ENCODE peak calls at places on chromosomes 4 and X, in eight cellular contexts. One of them, this sample, is unnamed.

GRCh38 chr4:76969493-76969892 is 19.9 kb downstream of the SEPTIN11 start:
- DNase-seq in NCI-H2081: no peak
- DNase-seq in endothelial cell of umbilical vein: no peak
- DNase-seq in sigmoid colon: no peak
- DNase-seq in lower lobe of right lung: no peak
- DNase-seq in activated naive CD4-positive, alpha-beta T cell treated with anti-CD3 and anti-CD28 coated beads, Interleukin-2, amount 50 U/mL, for 72 hours: no peak
- DNase-seq in CD4-positive, CD25-positive, alpha-beta regulatory T cell: no peak
- DNase-seq in stimulated activated CD4-positive, alpha-beta T cell treated with anti-CD3 and anti-CD28 coated beads, Interleukin-2, amount 100 ng/mL, for 48 hours: no peak
- DNase-seq in this sample: no peak

GRCh38 chrX:56813318-56813837 is 84.3 kb downstream of the NBDY start:
- DNase-seq in lower lobe of right lung: no peak
- DNase-seq in NCI-H2081: no peak
- DNase-seq in CD4-positive, CD25-positive, alpha-beta regulatory T cell: peak
- DNase-seq in endothelial cell of umbilical vein: peak
- DNase-seq in activated naive CD4-positive, alpha-beta T cell treated with anti-CD3 and anti-CD28 coated beads, Interleukin-2, amount 50 U/mL, for 72 hours: peak
- DNase-seq in sigmoid colon: no peak
- DNase-seq in stimulated activated CD4-positive, alpha-beta T cell treated with anti-CD3 and anti-CD28 coated beads, Interleukin-2, amount 100 ng/mL, for 48 hours: no peak
- DNase-seq in this sample: no peak

GRCh38 chrX:37685452-37686347 is at the start of gene XK:
- DNase-seq in lower lobe of right lung: peak
- DNase-seq in stimulated activated CD4-positive, alpha-beta T cell treated with anti-CD3 and anti-CD28 coated beads, Interleukin-2, amount 100 ng/mL, for 48 hours: peak
- DNase-seq in activated naive CD4-positive, alpha-beta T cell treated with anti-CD3 and anti-CD28 coated beads, Interleukin-2, amount 50 U/mL, for 72 hours: peak
- DNase-seq in NCI-H2081: peak
- DNase-seq in endothelial cell of umbilical vein: peak
- DNase-seq in CD4-positive, CD25-positive, alpha-beta regulatory T cell: peak
- DNase-seq in sigmoid colon: peak
- DNase-seq in this sample: peak

GRCh38 chr4:147820975-147821374 is 89.1 kb downstream of the ARHGAP10 start:
- DNase-seq in endothelial cell of umbilical vein: no peak
- DNase-seq in lower lobe of right lung: no peak
- DNase-seq in NCI-H2081: no peak
- DNase-seq in activated naive CD4-positive, alpha-beta T cell treated with anti-CD3 and anti-CD28 coated beads, Interleukin-2, amount 50 U/mL, for 72 hours: no peak
- DNase-seq in CD4-positive, CD25-positive, alpha-beta regulatory T cell: no peak
- DNase-seq in stimulated activated CD4-positive, alpha-beta T cell treated with anti-CD3 and anti-CD28 coated beads, Interleukin-2, amount 100 ng/mL, for 48 hours: no peak
- DNase-seq in sigmoid colon: no peak
- DNase-seq in this sample: no peak

GRCh38 chrX:66889418-66889817 is 250.5 kb upstream of the EDA2R start:
- DNase-seq in sigmoid colon: no peak
- DNase-seq in activated naive CD4-positive, alpha-beta T cell treated with anti-CD3 and anti-CD28 coated beads, Interleukin-2, amount 50 U/mL, for 72 hours: no peak
- DNase-seq in stimulated activated CD4-positive, alpha-beta T cell treated with anti-CD3 and anti-CD28 coated beads, Interleukin-2, amount 100 ng/mL, for 48 hours: no peak
- DNase-seq in lower lobe of right lung: no peak
- DNase-seq in endothelial cell of umbilical vein: no peak
- DNase-seq in NCI-H2081: no peak
- DNase-seq in CD4-positive, CD25-positive, alpha-beta regulatory T cell: no peak
- DNase-seq in this sample: no peak

GRCh38 chr4:145736241-145736831 is 56.4 kb downstream of the C4orf51 start:
- DNase-seq in CD4-positive, CD25-positive, alpha-beta regulatory T cell: no peak
- DNase-seq in lower lobe of right lung: peak
- DNase-seq in sigmoid colon: peak
- DNase-seq in activated naive CD4-positive, alpha-beta T cell treated with anti-CD3 and anti-CD28 coated beads, Interleukin-2, amount 50 U/mL, for 72 hours: no peak
- DNase-seq in endothelial cell of umbilical vein: peak
- DNase-seq in stimulated activated CD4-positive, alpha-beta T cell treated with anti-CD3 and anti-CD28 coated beads, Interleukin-2, amount 100 ng/mL, for 48 hours: no peak
- DNase-seq in NCI-H2081: no peak
- DNase-seq in this sample: no peak

GRCh38 chr4:141023051-141023450 is 110.2 kb downstream of the RNF150 start:
- DNase-seq in NCI-H2081: no peak
- DNase-seq in sigmoid colon: no peak
- DNase-seq in lower lobe of right lung: no peak
- DNase-seq in CD4-positive, CD25-positive, alpha-beta regulatory T cell: no peak
- DNase-seq in endothelial cell of umbilical vein: no peak
- DNase-seq in stimulated activated CD4-positive, alpha-beta T cell treated with anti-CD3 and anti-CD28 coated beads, Interleukin-2, amount 100 ng/mL, for 48 hours: no peak
- DNase-seq in activated naive CD4-positive, alpha-beta T cell treated with anti-CD3 and anti-CD28 coated beads, Interleukin-2, amount 50 U/mL, for 72 hours: no peak
- DNase-seq in this sample: no peak

GRCh38 chr4:83686166-83686565 is 150.3 kb downstream of the GPAT3 start:
- DNase-seq in endothelial cell of umbilical vein: peak
- DNase-seq in lower lobe of right lung: no peak
- DNase-seq in activated naive CD4-positive, alpha-beta T cell treated with anti-CD3 and anti-CD28 coated beads, Interleukin-2, amount 50 U/mL, for 72 hours: no peak
- DNase-seq in sigmoid colon: no peak
- DNase-seq in CD4-positive, CD25-positive, alpha-beta regulatory T cell: no peak
- DNase-seq in NCI-H2081: no peak
- DNase-seq in stimulated activated CD4-positive, alpha-beta T cell treated with anti-CD3 and anti-CD28 coated beads, Interleukin-2, amount 100 ng/mL, for 48 hours: no peak
- DNase-seq in this sample: no peak

GRCh38 chrX:97039363-97040029 is 155.8 kb downstream of the RPA4 start:
- DNase-seq in sigmoid colon: peak
- DNase-seq in endothelial cell of umbilical vein: peak
- DNase-seq in stimulated activated CD4-positive, alpha-beta T cell treated with anti-CD3 and anti-CD28 coated beads, Interleukin-2, amount 100 ng/mL, for 48 hours: no peak
- DNase-seq in CD4-positive, CD25-positive, alpha-beta regulatory T cell: peak
- DNase-seq in NCI-H2081: no peak
- DNase-seq in lower lobe of right lung: no peak
- DNase-seq in activated naive CD4-positive, alpha-beta T cell treated with anti-CD3 and anti-CD28 coated beads, Interleukin-2, amount 50 U/mL, for 72 hours: no peak
- DNase-seq in this sample: no peak

GRCh38 chr4:155972098-155972497 is 18.4 kb upstream of the CTSO start:
- DNase-seq in CD4-positive, CD25-positive, alpha-beta regulatory T cell: no peak
- DNase-seq in activated naive CD4-positive, alpha-beta T cell treated with anti-CD3 and anti-CD28 coated beads, Interleukin-2, amount 50 U/mL, for 72 hours: no peak
- DNase-seq in sigmoid colon: no peak
- DNase-seq in lower lobe of right lung: no peak
- DNase-seq in stimulated activated CD4-positive, alpha-beta T cell treated with anti-CD3 and anti-CD28 coated beads, Interleukin-2, amount 100 ng/mL, for 48 hours: no peak
- DNase-seq in NCI-H2081: no peak
- DNase-seq in endothelial cell of umbilical vein: no peak
- DNase-seq in this sample: no peak

GRCh38 chr4:150886597-150886996 is 128.5 kb downstream of the LRBA start:
- DNase-seq in activated naive CD4-positive, alpha-beta T cell treated with anti-CD3 and anti-CD28 coated beads, Interleukin-2, amount 50 U/mL, for 72 hours: no peak
- DNase-seq in endothelial cell of umbilical vein: no peak
- DNase-seq in sigmoid colon: no peak
- DNase-seq in NCI-H2081: no peak
- DNase-seq in stimulated activated CD4-positive, alpha-beta T cell treated with anti-CD3 and anti-CD28 coated beads, Interleukin-2, amount 100 ng/mL, for 48 hours: no peak
- DNase-seq in CD4-positive, CD25-positive, alpha-beta regulatory T cell: no peak
- DNase-seq in lower lobe of right lung: no peak
- DNase-seq in this sample: no peak

GRCh38 chr4:18075823-18076433 is 54.4 kb upstream of the LCORL start:
- DNase-seq in endothelial cell of umbilical vein: peak
- DNase-seq in stimulated activated CD4-positive, alpha-beta T cell treated with anti-CD3 and anti-CD28 coated beads, Interleukin-2, amount 100 ng/mL, for 48 hours: peak
- DNase-seq in sigmoid colon: no peak
- DNase-seq in NCI-H2081: peak
- DNase-seq in CD4-positive, CD25-positive, alpha-beta regulatory T cell: peak
- DNase-seq in lower lobe of right lung: no peak
- DNase-seq in activated naive CD4-positive, alpha-beta T cell treated with anti-CD3 and anti-CD28 coated beads, Interleukin-2, amount 50 U/mL, for 72 hours: peak
- DNase-seq in this sample: no peak

GRCh38 chr4:8694651-8695151 is 102.1 kb downstream of the CPZ start:
- DNase-seq in endothelial cell of umbilical vein: no peak
- DNase-seq in NCI-H2081: no peak
- DNase-seq in CD4-positive, CD25-positive, alpha-beta regulatory T cell: no peak
- DNase-seq in activated naive CD4-positive, alpha-beta T cell treated with anti-CD3 and anti-CD28 coated beads, Interleukin-2, amount 50 U/mL, for 72 hours: no peak
- DNase-seq in stimulated activated CD4-positive, alpha-beta T cell treated with anti-CD3 and anti-CD28 coated beads, Interleukin-2, amount 100 ng/mL, for 48 hours: no peak
- DNase-seq in lower lobe of right lung: no peak
- DNase-seq in sigmoid colon: peak
- DNase-seq in this sample: no peak

GRCh38 chr4:1503583-1504471 is 97.6 kb upstream of the NKX1-1 start:
- DNase-seq in stimulated activated CD4-positive, alpha-beta T cell treated with anti-CD3 and anti-CD28 coated beads, Interleukin-2, amount 100 ng/mL, for 48 hours: no peak
- DNase-seq in sigmoid colon: peak
- DNase-seq in endothelial cell of umbilical vein: no peak
- DNase-seq in activated naive CD4-positive, alpha-beta T cell treated with anti-CD3 and anti-CD28 coated beads, Interleukin-2, amount 50 U/mL, for 72 hours: no peak
- DNase-seq in lower lobe of right lung: peak
- DNase-seq in NCI-H2081: no peak
- DNase-seq in CD4-positive, CD25-positive, alpha-beta regulatory T cell: no peak
- DNase-seq in this sample: no peak

GRCh38 chr4:106366026-106366425 is 2.6 kb downstream of the GIMD1 start:
- DNase-seq in CD4-positive, CD25-positive, alpha-beta regulatory T cell: no peak
- DNase-seq in stimulated activated CD4-positive, alpha-beta T cell treated with anti-CD3 and anti-CD28 coated beads, Interleukin-2, amount 100 ng/mL, for 48 hours: no peak
- DNase-seq in activated naive CD4-positive, alpha-beta T cell treated with anti-CD3 and anti-CD28 coated beads, Interleukin-2, amount 50 U/mL, for 72 hours: no peak
- DNase-seq in lower lobe of right lung: no peak
- DNase-seq in endothelial cell of umbilical vein: no peak
- DNase-seq in NCI-H2081: no peak
- DNase-seq in sigmoid colon: no peak
- DNase-seq in this sample: no peak

GRCh38 chr4:22637306-22637705 is 55.4 kb upstream of the GBA3 start:
- DNase-seq in sigmoid colon: no peak
- DNase-seq in CD4-positive, CD25-positive, alpha-beta regulatory T cell: no peak
- DNase-seq in NCI-H2081: no peak
- DNase-seq in stimulated activated CD4-positive, alpha-beta T cell treated with anti-CD3 and anti-CD28 coated beads, Interleukin-2, amount 100 ng/mL, for 48 hours: no peak
- DNase-seq in activated naive CD4-positive, alpha-beta T cell treated with anti-CD3 and anti-CD28 coated beads, Interleukin-2, amount 50 U/mL, for 72 hours: no peak
- DNase-seq in endothelial cell of umbilical vein: no peak
- DNase-seq in lower lobe of right lung: no peak
- DNase-seq in this sample: no peak

GRCh38 chrX:138748480-138748879 is 37.0 kb upstream of the FGF13 start:
- DNase-seq in sigmoid colon: no peak
- DNase-seq in stimulated activated CD4-positive, alpha-beta T cell treated with anti-CD3 and anti-CD28 coated beads, Interleukin-2, amount 100 ng/mL, for 48 hours: no peak
- DNase-seq in endothelial cell of umbilical vein: no peak
- DNase-seq in lower lobe of right lung: no peak
- DNase-seq in activated naive CD4-positive, alpha-beta T cell treated with anti-CD3 and anti-CD28 coated beads, Interleukin-2, amount 50 U/mL, for 72 hours: no peak
- DNase-seq in NCI-H2081: no peak
- DNase-seq in CD4-positive, CD25-positive, alpha-beta regulatory T cell: peak
- DNase-seq in this sample: no peak

GRCh38 chrX:103253608-103254007 is 1.3 kb downstream of the TCEAL8 start:
- DNase-seq in activated naive CD4-positive, alpha-beta T cell treated with anti-CD3 and anti-CD28 coated beads, Interleukin-2, amount 50 U/mL, for 72 hours: no peak
- DNase-seq in sigmoid colon: no peak
- DNase-seq in stimulated activated CD4-positive, alpha-beta T cell treated with anti-CD3 and anti-CD28 coated beads, Interleukin-2, amount 100 ng/mL, for 48 hours: no peak
- DNase-seq in CD4-positive, CD25-positive, alpha-beta regulatory T cell: no peak
- DNase-seq in lower lobe of right lung: no peak
- DNase-seq in endothelial cell of umbilical vein: peak
- DNase-seq in NCI-H2081: no peak
- DNase-seq in this sample: no peak

GRCh38 chr4:97252615-97253154 is 890.6 kb downstream of the STPG2 start:
- DNase-seq in activated naive CD4-positive, alpha-beta T cell treated with anti-CD3 and anti-CD28 coated beads, Interleukin-2, amount 50 U/mL, for 72 hours: no peak
- DNase-seq in stimulated activated CD4-positive, alpha-beta T cell treated with anti-CD3 and anti-CD28 coated beads, Interleukin-2, amount 100 ng/mL, for 48 hours: no peak
- DNase-seq in CD4-positive, CD25-positive, alpha-beta regulatory T cell: no peak
- DNase-seq in lower lobe of right lung: no peak
- DNase-seq in sigmoid colon: no peak
- DNase-seq in NCI-H2081: no peak
- DNase-seq in endothelial cell of umbilical vein: no peak
- DNase-seq in this sample: no peak

GRCh38 chr4:136505020-136505419 is 1027.3 kb downstream of the PCDH18 start:
- DNase-seq in sigmoid colon: no peak
- DNase-seq in CD4-positive, CD25-positive, alpha-beta regulatory T cell: no peak
- DNase-seq in stimulated activated CD4-positive, alpha-beta T cell treated with anti-CD3 and anti-CD28 coated beads, Interleukin-2, amount 100 ng/mL, for 48 hours: no peak
- DNase-seq in activated naive CD4-positive, alpha-beta T cell treated with anti-CD3 and anti-CD28 coated beads, Interleukin-2, amount 50 U/mL, for 72 hours: no peak
- DNase-seq in endothelial cell of umbilical vein: no peak
- DNase-seq in NCI-H2081: peak
- DNase-seq in lower lobe of right lung: no peak
- DNase-seq in this sample: no peak

GRCh38 chr4:82638479-82638878 is 76.7 kb upstream of the TMEM150C start:
- DNase-seq in CD4-positive, CD25-positive, alpha-beta regulatory T cell: peak
- DNase-seq in endothelial cell of umbilical vein: no peak
- DNase-seq in sigmoid colon: no peak
- DNase-seq in activated naive CD4-positive, alpha-beta T cell treated with anti-CD3 and anti-CD28 coated beads, Interleukin-2, amount 50 U/mL, for 72 hours: no peak
- DNase-seq in lower lobe of right lung: no peak
- DNase-seq in NCI-H2081: no peak
- DNase-seq in stimulated activated CD4-positive, alpha-beta T cell treated with anti-CD3 and anti-CD28 coated beads, Interleukin-2, amount 100 ng/mL, for 48 hours: no peak
- DNase-seq in this sample: no peak

GRCh38 chrX:115065304-115065703 is 47.9 kb upstream of the IL13RA2 start:
- DNase-seq in activated naive CD4-positive, alpha-beta T cell treated with anti-CD3 and anti-CD28 coated beads, Interleukin-2, amount 50 U/mL, for 72 hours: no peak
- DNase-seq in NCI-H2081: no peak
- DNase-seq in lower lobe of right lung: no peak
- DNase-seq in stimulated activated CD4-positive, alpha-beta T cell treated with anti-CD3 and anti-CD28 coated beads, Interleukin-2, amount 100 ng/mL, for 48 hours: no peak
- DNase-seq in endothelial cell of umbilical vein: no peak
- DNase-seq in CD4-positive, CD25-positive, alpha-beta regulatory T cell: no peak
- DNase-seq in sigmoid colon: no peak
- DNase-seq in this sample: no peak

GRCh38 chr4:101855239-101855638 is 64.7 kb downstream of the BANK1 start:
- DNase-seq in activated naive CD4-positive, alpha-beta T cell treated with anti-CD3 and anti-CD28 coated beads, Interleukin-2, amount 50 U/mL, for 72 hours: no peak
- DNase-seq in sigmoid colon: no peak
- DNase-seq in endothelial cell of umbilical vein: no peak
- DNase-seq in lower lobe of right lung: no peak
- DNase-seq in stimulated activated CD4-positive, alpha-beta T cell treated with anti-CD3 and anti-CD28 coated beads, Interleukin-2, amount 100 ng/mL, for 48 hours: no peak
- DNase-seq in CD4-positive, CD25-positive, alpha-beta regulatory T cell: no peak
- DNase-seq in NCI-H2081: no peak
- DNase-seq in this sample: no peak

GRCh38 chr4:152033621-152034020 is 272.8 kb upstream of the GATB start:
- DNase-seq in activated naive CD4-positive, alpha-beta T cell treated with anti-CD3 and anti-CD28 coated beads, Interleukin-2, amount 50 U/mL, for 72 hours: no peak
- DNase-seq in lower lobe of right lung: no peak
- DNase-seq in stimulated activated CD4-positive, alpha-beta T cell treated with anti-CD3 and anti-CD28 coated beads, Interleukin-2, amount 100 ng/mL, for 48 hours: no peak
- DNase-seq in NCI-H2081: no peak
- DNase-seq in sigmoid colon: no peak
- DNase-seq in endothelial cell of umbilical vein: no peak
- DNase-seq in CD4-positive, CD25-positive, alpha-beta regulatory T cell: no peak
- DNase-seq in this sample: no peak

GRCh38 chr4:107825072-107825789 is 499 bp downstream of the SGMS2 start:
- DNase-seq in CD4-positive, CD25-positive, alpha-beta regulatory T cell: no peak
- DNase-seq in lower lobe of right lung: peak
- DNase-seq in sigmoid colon: peak
- DNase-seq in endothelial cell of umbilical vein: peak
- DNase-seq in activated naive CD4-positive, alpha-beta T cell treated with anti-CD3 and anti-CD28 coated beads, Interleukin-2, amount 50 U/mL, for 72 hours: no peak
- DNase-seq in NCI-H2081: peak
- DNase-seq in stimulated activated CD4-positive, alpha-beta T cell treated with anti-CD3 and anti-CD28 coated beads, Interleukin-2, amount 100 ng/mL, for 48 hours: peak
- DNase-seq in this sample: peak

GRCh38 chr4:151302432-151302831 is 23.0 kb downstream of the SH3D19 start:
- DNase-seq in NCI-H2081: no peak
- DNase-seq in endothelial cell of umbilical vein: no peak
- DNase-seq in lower lobe of right lung: no peak
- DNase-seq in stimulated activated CD4-positive, alpha-beta T cell treated with anti-CD3 and anti-CD28 coated beads, Interleukin-2, amount 100 ng/mL, for 48 hours: no peak
- DNase-seq in sigmoid colon: no peak
- DNase-seq in CD4-positive, CD25-positive, alpha-beta regulatory T cell: no peak
- DNase-seq in activated naive CD4-positive, alpha-beta T cell treated with anti-CD3 and anti-CD28 coated beads, Interleukin-2, amount 50 U/mL, for 72 hours: no peak
- DNase-seq in this sample: no peak

GRCh38 chrX:48802089-48802812 is 384 bp downstream of the HDAC6 start:
- DNase-seq in lower lobe of right lung: peak
- DNase-seq in endothelial cell of umbilical vein: peak
- DNase-seq in stimulated activated CD4-positive, alpha-beta T cell treated with anti-CD3 and anti-CD28 coated beads, Interleukin-2, amount 100 ng/mL, for 48 hours: peak
- DNase-seq in activated naive CD4-positive, alpha-beta T cell treated with anti-CD3 and anti-CD28 coated beads, Interleukin-2, amount 50 U/mL, for 72 hours: peak
- DNase-seq in NCI-H2081: peak
- DNase-seq in sigmoid colon: peak
- DNase-seq in CD4-positive, CD25-positive, alpha-beta regulatory T cell: peak
- DNase-seq in this sample: peak

GRCh38 chr4:88275949-88276515 is 8.3 kb downstream of the PPM1K start:
- DNase-seq in endothelial cell of umbilical vein: no peak
- DNase-seq in NCI-H2081: no peak
- DNase-seq in activated naive CD4-positive, alpha-beta T cell treated with anti-CD3 and anti-CD28 coated beads, Interleukin-2, amount 50 U/mL, for 72 hours: no peak
- DNase-seq in sigmoid colon: no peak
- DNase-seq in lower lobe of right lung: no peak
- DNase-seq in CD4-positive, CD25-positive, alpha-beta regulatory T cell: no peak
- DNase-seq in stimulated activated CD4-positive, alpha-beta T cell treated with anti-CD3 and anti-CD28 coated beads, Interleukin-2, amount 100 ng/mL, for 48 hours: no peak
- DNase-seq in this sample: no peak

GRCh38 chrX:122625821-122626220 is 558.3 kb upstream of the GRIA3 start:
- DNase-seq in CD4-positive, CD25-positive, alpha-beta regulatory T cell: no peak
- DNase-seq in sigmoid colon: no peak
- DNase-seq in stimulated activated CD4-positive, alpha-beta T cell treated with anti-CD3 and anti-CD28 coated beads, Interleukin-2, amount 100 ng/mL, for 48 hours: no peak
- DNase-seq in lower lobe of right lung: no peak
- DNase-seq in endothelial cell of umbilical vein: no peak
- DNase-seq in activated naive CD4-positive, alpha-beta T cell treated with anti-CD3 and anti-CD28 coated beads, Interleukin-2, amount 50 U/mL, for 72 hours: no peak
- DNase-seq in NCI-H2081: no peak
- DNase-seq in this sample: no peak

GRCh38 chr4:64385177-64385549 is 24.1 kb downstream of the TECRL start:
- DNase-seq in sigmoid colon: no peak
- DNase-seq in NCI-H2081: no peak
- DNase-seq in CD4-positive, CD25-positive, alpha-beta regulatory T cell: no peak
- DNase-seq in lower lobe of right lung: no peak
- DNase-seq in endothelial cell of umbilical vein: no peak
- DNase-seq in activated naive CD4-positive, alpha-beta T cell treated with anti-CD3 and anti-CD28 coated beads, Interleukin-2, amount 50 U/mL, for 72 hours: no peak
- DNase-seq in stimulated activated CD4-positive, alpha-beta T cell treated with anti-CD3 and anti-CD28 coated beads, Interleukin-2, amount 100 ng/mL, for 48 hours: no peak
- DNase-seq in this sample: no peak